ENCODE peak calls at places on chromosomes 1 and 21, in six cellular contexts. U is K562, K is HCT116, P is H1, A is GM12878, V is HepG2. R is an unnamed sample.

GRCh38 chr1:162904579-162904978 is 43.6 kb upstream of the CCDC190 start:
- DNase-seq in K (no peak), P (no peak), A (no peak), V (no peak), U (no peak), R (no peak)

GRCh38 chr1:211549092-211549749 is 29.7 kb downstream of the SLC30A1 start:
- DNase-seq in A (no peak), U (no peak), V (no peak), K (no peak), P (no peak), R (no peak)

GRCh38 chr1:79044974-79045650 is 38.6 kb upstream of the ADGRL4 start:
- DNase-seq in P (peak), V (no peak), U (no peak), A (no peak), K (peak), R (no peak)

GRCh38 chr21:33069645-33069993 is 322 bp upstream of the OLIG1 start:
- DNase-seq in P (no peak), V (no peak), U (no peak), A (no peak), K (no peak), R (no peak)

GRCh38 chr21:35111531-35111930 is 62.4 kb upstream of the RUNX1 start:
- DNase-seq in A (no peak), P (no peak), K (no peak), U (no peak), V (no peak), R (no peak)

GRCh38 chr1:109197163-109198042 is 16.3 kb upstream of the SARS1 start:
- DNase-seq in P (no peak), K (peak), U (peak), V (peak), A (no peak), R (no peak)

GRCh38 chr1:197620660-197621273 is 154.5 kb downstream of the DENND1B start:
- DNase-seq in A (no peak), K (no peak), P (no peak), U (no peak), V (peak), R (no peak)

GRCh38 chr1:29975036-29975694 is 738.8 kb downstream of the PTPRU start:
- DNase-seq in K (no peak), P (peak), V (peak), U (peak), A (no peak), R (peak)

GRCh38 chr21:42190492-42190875 is 28.5 kb upstream of the ABCG1 start:
- DNase-seq in A (no peak), K (no peak), U (no peak), V (no peak), P (no peak), R (no peak)

GRCh38 chr1:78045600-78045849 is 241 bp upstream of the GIPC2 start:
- DNase-seq in U (no peak), A (no peak), K (no peak), V (no peak), P (peak), R (no peak)

GRCh38 chr21:33028759-33029511 is 3.2 kb downstream of the OLIG2 start:
- DNase-seq in A (no peak), V (no peak), U (no peak), K (no peak), P (peak), R (no peak)

GRCh38 chr21:34202553-34203332 is 129.4 kb downstream of the MRPS6 start:
- DNase-seq in A (no peak), P (peak), K (peak), V (no peak), U (no peak), R (peak)

GRCh38 chr1:153540394-153541361 is at the start of gene S100A5:
- DNase-seq in K (no peak), P (no peak), U (peak), A (no peak), V (no peak), R (no peak)

GRCh38 chr1:239719642-239720258 is 333.4 kb downstream of the CHRM3 start:
- DNase-seq in A (no peak), V (no peak), U (no peak), P (no peak), K (no peak), R (no peak)

GRCh38 chr1:173285046-173285445 is 77.9 kb upstream of the TNFSF4 start:
- DNase-seq in A (no peak), K (no peak), V (no peak), U (no peak), P (no peak), R (no peak)

GRCh38 chr1:156581661-156582387 is 2.3 kb downstream of the TTC24 start:
- DNase-seq in P (no peak), K (no peak), V (no peak), A (no peak), U (no peak), R (no peak)

GRCh38 chr1:10865518-10866313 is 69.3 kb upstream of the CASZ1 start:
- DNase-seq in U (no peak), P (no peak), V (no peak), K (no peak), A (no peak), R (no peak)

GRCh38 chr1:119132179-119132578 is 8.3 kb downstream of the WARS2 start:
- DNase-seq in V (no peak), U (no peak), K (no peak), A (no peak), P (no peak), R (no peak)

GRCh38 chr1:187110351-187110750 is 281.6 kb downstream of the PLA2G4A start:
- DNase-seq in K (no peak), A (no peak), U (no peak), V (no peak), P (no peak), R (no peak)

GRCh38 chr1:29703596-29703995 is 467.3 kb downstream of the PTPRU start:
- DNase-seq in U (peak), P (peak), V (no peak), A (no peak), K (no peak), R (no peak)

DNA sequence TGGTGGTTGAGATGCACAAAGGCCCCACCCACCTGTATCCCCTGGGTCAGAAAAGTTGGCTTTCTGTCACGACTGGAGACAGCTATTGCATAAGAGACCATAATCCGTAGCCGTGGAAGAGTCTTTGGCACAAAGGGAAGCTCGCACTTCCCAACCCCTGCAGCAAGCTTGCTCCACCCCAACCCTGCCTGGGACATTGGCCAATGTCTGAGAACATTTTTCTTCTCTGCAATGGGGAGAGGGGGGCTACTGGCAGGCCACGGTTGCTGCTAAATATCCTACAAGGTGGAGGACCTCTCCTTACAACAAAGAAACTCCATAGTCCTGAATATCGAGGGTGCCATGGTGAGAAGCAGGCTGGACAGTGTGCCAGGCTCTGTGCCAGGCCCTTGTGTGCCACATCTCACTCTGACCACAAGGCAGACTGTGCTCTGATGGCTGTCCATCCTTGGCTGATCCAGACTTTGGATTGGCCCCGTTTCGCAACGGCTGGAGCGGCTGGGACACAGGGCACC is 104.1 kb downstream of the CSMD2 start:
- DNase-seq in A (no peak), U (no peak), K (no peak), P (no peak), V (no peak), R (no peak)
- TF ChIP-seq YY1 in A (no peak), U (no peak), K (no peak), P (no peak), V (no peak), R (no peak)

GRCh38 chr1:2313651-2314296 is 77.6 kb downstream of the MORN1 start:
- DNase-seq in P (no peak), V (no peak), K (no peak), A (no peak), U (no peak), R (no peak)
- H3K4me3 ChIP-seq in P (no peak), V (peak), K (peak), A (peak), U (no peak), R (peak)

GRCh38 chr1:147585640-147586383 is 44.5 kb downstream of the BCL9 start:
- DNase-seq in V (no peak), K (no peak), P (no peak), U (no peak), A (no peak), R (no peak)
- TF ChIP-seq ZNF274 in V (no peak), K (no peak), P (no peak), U (no peak), A (no peak), R (no peak)

GRCh38 chr1:44296067-44296466 is 59.0 kb downstream of the ERI3 start:
- DNase-seq in K (no peak), U (no peak), P (no peak), A (no peak), V (peak), R (no peak)

GRCh38 chr1:44294588-44295007 is 60.5 kb downstream of the ERI3 start:
- DNase-seq in K (peak), V (peak), A (no peak), P (peak), U (peak), R (no peak)

GRCh38 chr1:44293761-44294315 is 61.2 kb downstream of the ERI3 start:
- DNase-seq in P (no peak), K (no peak), V (no peak), A (no peak), U (no peak), R (no peak)

GRCh38 chr1:44297695-44298400 is 57.2 kb downstream of the ERI3 start:
- DNase-seq in P (no peak), K (no peak), V (peak), U (no peak), A (no peak), R (no peak)

DNA sequence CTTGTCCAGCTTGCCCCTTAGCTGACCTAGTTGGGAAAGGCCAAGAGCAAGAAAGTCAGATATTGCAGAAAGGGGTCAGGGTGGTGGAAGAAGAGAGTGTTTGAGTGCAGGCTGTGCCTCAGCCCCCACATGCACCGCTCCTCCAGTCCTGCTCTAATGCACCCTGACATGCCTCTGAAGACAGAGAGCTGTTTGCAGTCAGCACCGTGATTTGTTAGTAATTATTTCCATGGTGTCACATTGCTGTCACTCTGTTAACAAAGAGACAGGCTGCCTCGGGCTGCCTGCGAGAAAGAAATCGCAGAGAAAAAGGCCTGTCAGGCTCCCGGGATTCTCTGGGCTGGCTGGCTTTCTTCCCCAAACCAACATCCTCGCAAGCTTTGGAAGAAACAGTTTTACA is 58.3 kb downstream of the ERI3 start:
- DNase-seq in V (no peak), P (no peak), K (no peak), A (no peak), U (no peak), R (no peak)
- TF ChIP-seq YY1 in V (no peak), P (no peak), K (no peak), A (no peak), U (no peak), R (no peak)

DNA sequence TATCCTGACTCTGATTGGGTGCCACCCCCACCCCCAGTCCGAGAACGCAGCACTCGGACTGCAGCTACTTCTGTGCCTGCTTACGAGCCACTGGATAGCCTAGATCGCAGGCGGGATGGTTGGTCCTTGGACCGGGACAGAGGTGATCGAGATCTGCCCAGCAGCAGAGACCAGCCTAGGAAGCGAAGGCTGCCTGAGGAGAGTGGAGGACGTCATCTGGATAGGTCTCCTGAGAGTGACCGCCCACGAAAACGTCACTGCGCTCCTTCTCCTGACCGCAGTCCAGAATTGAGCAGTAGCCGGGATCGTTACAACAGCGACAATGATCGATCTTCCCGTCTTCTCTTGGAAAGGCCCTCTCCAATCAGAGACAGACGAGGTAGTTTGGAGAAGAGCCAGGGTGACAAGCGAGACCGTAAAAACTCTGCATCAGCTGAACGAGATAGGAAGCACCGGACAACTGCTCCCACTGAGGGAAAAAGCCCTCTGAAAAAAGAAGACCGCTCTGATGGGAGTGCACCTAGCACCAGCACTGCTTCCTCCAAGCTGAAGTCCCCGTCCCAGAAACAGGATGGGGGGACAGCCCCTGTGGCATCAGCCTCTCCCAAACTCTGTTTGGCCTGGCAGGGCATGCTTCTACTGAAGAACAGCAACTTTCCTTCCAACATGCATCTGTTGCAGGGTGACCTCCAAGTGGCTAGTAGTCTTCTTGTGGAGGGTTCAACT is 2.1 kb downstream of the RBM15 start:
- DNase-seq in A (no peak), K (no peak), U (peak), P (no peak), V (no peak), R (no peak)
- H3K4me3 ChIP-seq in A (peak), K (no peak), U (peak), P (peak), V (peak), R (peak)

DNA sequence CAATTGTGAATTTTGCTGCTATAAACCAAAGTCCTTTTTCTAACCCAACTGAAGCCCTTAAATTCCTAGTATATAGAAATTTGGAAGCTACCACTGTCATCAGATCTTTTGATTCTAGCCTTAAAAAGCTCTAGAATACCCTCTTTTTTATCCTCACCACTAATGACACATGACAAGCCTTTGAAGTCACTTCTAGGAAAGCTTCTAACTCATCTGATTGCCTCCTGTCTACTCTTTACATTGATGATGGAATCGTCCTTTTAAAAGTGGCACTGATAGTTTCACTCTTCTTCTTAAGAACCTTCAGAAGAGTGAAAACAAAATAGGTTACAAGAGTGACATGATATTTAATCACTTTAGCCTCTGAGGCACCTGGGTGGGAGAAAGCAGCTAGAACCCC is 104.4 kb upstream of the DPH5 start:
- DNase-seq in P (no peak), V (no peak), A (no peak), K (no peak), U (no peak), R (no peak)
- TF ChIP-seq ZNF274 in P (no peak), V (no peak), A (no peak), K (no peak), U (no peak), R (no peak)

GRCh38 chr1:85611390-85611789 is 30.8 kb downstream of the CCN1 start:
- DNase-seq in V (no peak), A (no peak), P (no peak), K (no peak), U (no peak), R (no peak)
- TF ChIP-seq YY1 in V (no peak), A (no peak), P (no peak), K (no peak), U (no peak), R (no peak)

GRCh38 chr21:36769051-36769867 is 70.3 kb downstream of the SIM2 start:
- DNase-seq in P (no peak), V (no peak), K (no peak), A (no peak), U (no peak), R (no peak)
- H3K4me3 ChIP-seq in P (no peak), V (no peak), K (no peak), A (no peak), U (no peak), R (no peak)

GRCh38 chr1:41890841-41891311 is 27.8 kb downstream of the HIVEP3 start:
- DNase-seq in V (no peak), P (no peak), A (no peak), U (peak), K (no peak), R (no peak)

GRCh38 chr1:41889506-41890414 is 29.0 kb downstream of the HIVEP3 start:
- DNase-seq in U (no peak), A (no peak), V (no peak), K (no peak), P (no peak), R (no peak)

GRCh38 chr1:41888756-41889155 is 30.0 kb downstream of the HIVEP3 start:
- DNase-seq in V (no peak), K (no peak), P (peak), A (no peak), U (no peak), R (no peak)

GRCh38 chr1:41892211-41892840 is 26.4 kb downstream of the HIVEP3 start:
- DNase-seq in K (no peak), A (no peak), P (no peak), U (no peak), V (no peak), R (no peak)

DNA sequence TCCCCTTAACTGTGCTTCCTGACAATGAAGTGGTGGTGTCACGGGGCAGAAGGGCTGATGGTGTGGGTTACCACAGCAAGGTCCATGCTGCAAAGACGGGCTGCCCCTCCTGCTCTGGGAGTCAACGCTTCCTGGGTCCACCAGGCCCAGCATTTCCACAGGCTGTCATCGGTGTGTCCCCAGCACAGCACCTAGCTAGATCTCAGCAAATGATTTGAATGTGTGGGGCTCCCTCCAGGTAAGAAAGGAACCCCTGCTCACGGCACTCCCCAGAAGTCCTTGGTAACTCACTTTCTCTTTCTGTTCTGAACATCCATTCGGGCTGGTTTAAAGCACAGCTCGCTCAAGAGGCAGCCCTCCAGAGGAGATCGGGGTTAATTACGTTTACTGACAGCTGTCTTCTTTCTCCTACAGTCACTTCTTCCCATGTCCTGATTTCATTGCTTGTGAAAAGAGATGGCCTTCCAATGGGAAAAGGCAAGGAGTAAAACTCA is 27.3 kb downstream of the HIVEP3 start:
- DNase-seq in V (peak), A (peak), U (peak), P (no peak), K (no peak), R (no peak)
- TF ChIP-seq ZNF274 in V (no peak), A (no peak), U (no peak), P (no peak), K (no peak), R (no peak)

R was measured in NT2/D1.